ENCODE peak calls at places on chromosome X, in eight cellular contexts. Z, T, D, A, I, P, M and V are unnamed samples.

GRCh38 chrX:67619253-67619652 is 75.4 kb downstream of the AR start:
- DNase-seq in I (no peak), M (no peak), T (no peak), Z (no peak), D (peak; percentile 7), P (peak; percentile 57), A (peak; percentile 1), V (no peak)

GRCh38 chrX:27309406-27309805 is 153.7 kb downstream of the PPP4R3C start:
- DNase-seq in T (no peak), I (no peak), A (no peak), Z (no peak), M (no peak), D (no peak), P (no peak), V (no peak)

GRCh38 chrX:109672239-109672638 is 47.3 kb upstream of the KCNE5 start:
- DNase-seq in I (no peak), T (no peak), D (no peak), M (no peak), Z (no peak), A (no peak), P (no peak), V (no peak)

GRCh38 chrX:331145-331771 is 12.7 kb upstream of the GTPBP6 start:
- DNase-seq in A (no peak), P (no peak), T (peak; percentile 3), I (peak; percentile 64), D (no peak), Z (peak; percentile 29), M (peak; percentile 42), V (peak; percentile 3)

GRCh38 chrX:18955676-18956075 is 28.2 kb downstream of the PHKA2 start:
- DNase-seq in Z (no peak), M (no peak), P (no peak), A (no peak), I (no peak), D (no peak), T (no peak), V (no peak)

GRCh38 chrX:135572436-135572835 is 52.0 kb downstream of the INTS6L start:
- DNase-seq in I (no peak), A (no peak), D (no peak), T (no peak), Z (no peak), M (no peak), P (peak; percentile 9), V (no peak)

GRCh38 chrX:108439434-108439883 is at the start of gene COL4A5:
- DNase-seq in P (no peak), M (no peak), A (no peak), Z (peak; percentile 53), T (peak; percentile 73), I (peak; percentile 61), D (peak; percentile 65), V (peak; percentile 67)

GRCh38 chrX:95291561-95291960 is 1393.1 kb upstream of the DIAPH2 start:
- DNase-seq in A (no peak), Z (no peak), P (no peak), M (no peak), I (no peak), D (no peak), T (peak; percentile 16), V (no peak)